ENCODE peak calls at places on chromosome 5, in five cellular contexts. Q is body of pancreas; Y is RWPE1; K is mesothelial cell of epicardium; M is activated T-helper 2 cell treated with anti-CD3 and anti-CD28 coated beads, Interferon-gamma antibody, Interleukin-2, Interleukin-4, amounts not matched to agents 10 μg/mL and 5 μg/mL and 100 μg/mL, durations not matched to agents 14 hours and 24 hours and 36 hours. B is an unnamed sample.

GRCh38 chr5:89313044-89313443 is 430.1 kb upstream of the MEF2C start:
- DNase-seq in Q (no peak), Y (peak), K (no peak), M (no peak), B (no peak)

GRCh38 chr5:158317507-158317906 is 458.6 kb upstream of the CLINT1 start:
- DNase-seq in Q (no peak), Y (no peak), K (no peak), M (no peak), B (no peak)

GRCh38 chr5:81721049-81721448 is 29.8 kb downstream of the SSBP2 start:
- DNase-seq in Q (no peak), Y (no peak), K (no peak), M (no peak), B (no peak)

GRCh38 chr5:78019747-78020146 is 243.6 kb upstream of the TBCA start:
- DNase-seq in Q (no peak), Y (no peak), K (no peak), M (no peak), B (no peak)

GRCh38 chr5:88503065-88503394 is 234.4 kb upstream of the TMEM161B start:
- DNase-seq in Q (no peak), Y (no peak), K (no peak), M (no peak), B (no peak)

GRCh38 chr5:51378415-51378777 is 4.9 kb upstream of the ISL1 start:
- DNase-seq in Q (no peak), Y (no peak), K (no peak), M (no peak), B (no peak)

GRCh38 chr5:80269991-80270438 is 14.2 kb upstream of the SERINC5 start:
- DNase-seq in Q (no peak), Y (no peak), K (no peak), M (no peak), B (no peak)

GRCh38 chr5:67165524-67166459 is 30.8 kb downstream of the CD180 start:
- DNase-seq in Q (peak), Y (peak), K (peak), M (peak), B (peak)